ENCODE peak calls at places on chromosomes 1 and 21, in six cellular contexts. L is HepG2, B is A549, N is GM12878, G is SK-N-SH, T is K562. I is an unnamed sample.

GRCh38 chr1:41917835-41918449 is 780 bp downstream of the HIVEP3 start:
- DNase-seq in L (no peak), G (peak; percentile 73), T (no peak), N (no peak), B (peak; percentile 31), I (peak; percentile 29)

GRCh38 chr1:245797592-245798366 is 643.0 kb downstream of the KIF26B start:
- DNase-seq in B (peak; percentile 35), N (no peak), T (peak; percentile 71), L (peak; percentile 20), G (no peak), I (no peak)

GRCh38 chr1:15341634-15342375 is 67.9 kb upstream of the EFHD2 start:
- DNase-seq in T (no peak), B (peak; percentile 55), G (no peak), L (no peak), N (no peak), I (peak; percentile 85)

GRCh38 chr1:87182611-87183010 is 146.1 kb upstream of the LMO4 start:
- DNase-seq in N (no peak), G (no peak), B (no peak), L (no peak), T (no peak), I (no peak)

GRCh38 chr21:45455321-45456013 is 50.5 kb downstream of the COL18A1 start:
- DNase-seq in N (no peak), B (no peak), L (no peak), G (no peak), T (no peak), I (peak; percentile 22)

GRCh38 chr1:223022641-223023473 is 120.2 kb downstream of the TLR5 start:
- DNase-seq in T (no peak), L (no peak), N (no peak), G (peak; percentile 60), B (no peak), I (no peak)

GRCh38 chr1:197920345-197921117 is 3.4 kb downstream of the LHX9 start:
- DNase-seq in T (no peak), B (no peak), L (no peak), N (no peak), G (no peak), I (no peak)

GRCh38 chr1:203126151-203126865 is 1.2 kb upstream of the ADORA1 start:
- DNase-seq in B (no peak), N (no peak), T (no peak), L (no peak), G (no peak), I (peak; percentile 22)

GRCh38 chr1:234978397-234979291 is 150.0 kb downstream of the TOMM20 start:
- DNase-seq in N (peak; percentile 94), T (peak; percentile 60), L (peak; percentile 96), B (peak; percentile 91), G (peak; percentile 60), I (peak; percentile 93)

GRCh38 chr1:39047374-39048229 is 21.5 kb downstream of the NDUFS5 start:
- DNase-seq in G (no peak), L (peak; percentile 39), T (peak; percentile 66), N (peak; percentile 30), B (peak; percentile 53), I (peak; percentile 87)

GRCh38 chr1:35255276-35255675 is 13.2 kb upstream of the ZMYM4 start:
- DNase-seq in L (no peak), B (no peak), N (no peak), G (no peak), T (no peak), I (no peak)

GRCh38 chr1:198560093-198560638 is 19.7 kb upstream of the ATP6V1G3 start:
- DNase-seq in T (peak; percentile 11), L (no peak), G (no peak), N (no peak), B (no peak), I (no peak)

GRCh38 chr21:25895565-25896205 is 160.9 kb downstream of the GABPA start:
- DNase-seq in L (no peak), G (peak; percentile 43), N (no peak), B (no peak), T (peak; percentile 21), I (peak; percentile 45)

GRCh38 chr1:203217139-203217621 is 12.3 kb downstream of the CHIT1 start:
- DNase-seq in N (no peak), L (no peak), G (no peak), B (no peak), T (no peak), I (no peak)

GRCh38 chr1:59500970-59501742 is 204.3 kb downstream of the FGGY start:
- DNase-seq in B (no peak), N (no peak), L (no peak), T (no peak), G (no peak), I (no peak)

GRCh38 chr1:209409786-209410185 is 173.7 kb upstream of the CAMK1G start:
- DNase-seq in B (peak; percentile 88), L (no peak), G (no peak), N (no peak), T (no peak), I (peak; percentile 95)

GRCh38 chr1:41355356-41355755 is 5.9 kb upstream of the FOXO6 start:
- DNase-seq in B (no peak), G (no peak), N (no peak), T (no peak), L (no peak), I (no peak)

GRCh38 chr1:54153548-54154439 is 994 bp upstream of the CDCP2 start:
- DNase-seq in L (peak; percentile 68), G (no peak), T (no peak), B (no peak), N (no peak), I (peak; percentile 65)

GRCh38 chr1:235996048-235996785 is 68.7 kb downstream of the NID1 start:
- DNase-seq in L (no peak), G (no peak), T (no peak), B (no peak), N (no peak), I (no peak)

GRCh38 chr1:19646366-19646765 is 2.3 kb downstream of the NBL1 start:
- DNase-seq in L (no peak), T (no peak), G (no peak), N (no peak), B (peak; percentile 31), I (no peak)

GRCh38 chr1:173420330-173420806 is 56.8 kb upstream of the PRDX6 start:
- DNase-seq in N (no peak), B (peak; percentile 81), T (peak; percentile 67), G (peak; percentile 55), L (peak; percentile 64), I (peak; percentile 83)

GRCh38 chr1:156692409-156692957 is 12.9 kb downstream of the CRABP2 start:
- DNase-seq in G (peak; percentile 78), N (no peak), T (no peak), L (no peak), B (no peak), I (no peak)

GRCh38 chr1:201675143-201675542 is 136.2 kb downstream of the NAV1 start:
- DNase-seq in N (no peak), T (no peak), G (no peak), L (no peak), B (no peak), I (no peak)

GRCh38 chr1:111515291-111516007 is 12.0 kb upstream of the ADORA3 start:
- DNase-seq in B (no peak), N (no peak), L (no peak), T (no peak), G (peak; percentile 39), I (peak; percentile 54)

GRCh38 chr1:17187065-17187464 is 17.9 kb upstream of the PADI1 start:
- DNase-seq in T (no peak), B (no peak), L (no peak), N (no peak), G (no peak), I (no peak)

GRCh38 chr1:99858285-99858684 is 8.1 kb downstream of the AGL start:
- DNase-seq in N (no peak), T (no peak), B (no peak), G (no peak), L (no peak), I (no peak)

GRCh38 chr21:17777321-17777720 is 41.8 kb downstream of the C21orf91 start:
- DNase-seq in T (no peak), B (no peak), L (no peak), G (no peak), N (no peak), I (no peak)

GRCh38 chr1:158113759-158114127 is 67.0 kb upstream of the CD1D start:
- DNase-seq in G (no peak), T (no peak), B (no peak), L (no peak), N (no peak), I (no peak)

GRCh38 chr1:158115126-158115525 is 65.6 kb upstream of the CD1D start:
- DNase-seq in L (no peak), B (no peak), T (no peak), G (no peak), N (no peak), I (no peak)

GRCh38 chr1:158116768-158117167 is 63.9 kb upstream of the CD1D start:
- DNase-seq in G (no peak), B (no peak), L (no peak), T (peak; percentile 42), N (no peak), I (no peak)

GRCh38 chr1:158116311-158116710 is 64.4 kb upstream of the CD1D start:
- DNase-seq in G (no peak), B (no peak), T (no peak), N (no peak), L (no peak), I (no peak)

DNA sequence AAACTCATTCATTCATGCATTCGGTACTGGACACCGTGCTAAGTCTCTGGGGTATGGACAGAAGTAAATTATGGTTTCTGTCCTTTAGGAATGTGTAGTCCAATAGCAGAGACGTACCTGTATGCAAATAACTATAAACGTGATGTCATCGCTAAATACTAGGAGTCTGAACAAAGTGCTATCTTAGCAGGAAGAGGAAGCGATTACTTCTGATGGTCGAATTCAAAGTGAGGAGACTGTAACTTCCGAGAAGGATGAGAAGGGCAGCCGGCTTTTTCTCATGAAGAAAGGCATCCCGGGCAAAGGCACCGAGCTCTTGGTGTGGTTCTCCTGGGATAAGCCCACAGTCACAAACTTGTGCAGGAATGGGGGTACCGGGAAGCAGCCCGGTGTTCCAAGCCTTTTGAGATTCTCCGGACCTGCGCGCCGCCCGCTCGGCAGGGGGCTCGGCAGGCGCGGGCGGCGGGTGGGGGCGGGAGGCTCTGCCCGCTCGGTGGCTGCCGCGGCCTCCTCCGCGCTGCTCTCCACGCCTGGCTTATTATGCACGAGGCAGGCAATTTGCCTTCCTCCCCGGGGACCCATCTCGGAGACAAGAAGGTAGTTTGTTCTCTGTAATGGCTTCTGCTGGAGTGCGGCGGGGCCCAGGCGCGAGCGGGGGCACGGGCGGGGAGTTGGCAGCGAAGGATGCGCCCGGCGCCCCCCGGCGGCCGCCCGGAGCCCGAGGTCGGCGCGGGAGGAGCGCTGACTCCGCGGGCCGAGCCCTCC is 67.5 kb upstream of the CD1D start:
- DNase-seq in N (no peak), L (no peak), G (peak; percentile 59), B (peak; percentile 31), T (no peak), I (peak; percentile 15)
- TF ChIP-seq SMC3 in N (no peak), L (no peak), G (peak; percentile 40), B (peak; percentile 89), T (no peak), I (peak; percentile 57)

GRCh38 chr1:63724375-63724774 is 49.4 kb upstream of the ROR1 start:
- DNase-seq in B (no peak), T (no peak), G (no peak), L (no peak), N (no peak), I (no peak)
- TF ChIP-seq SMC3 in B (no peak), T (no peak), G (no peak), L (no peak), N (no peak), I (no peak)

GRCh38 chr1:109659997-109660755 is 4.3 kb downstream of the GSTM4 start:
- DNase-seq in T (no peak), N (no peak), B (no peak), G (no peak), L (peak; percentile 30), I (peak; percentile 43)
- TF ChIP-seq SMC3 in T (no peak), N (no peak), B (no peak), G (no peak), L (no peak), I (no peak)

GRCh38 chr21:40819262-40819661 is 27.7 kb downstream of the DSCAM start:
- DNase-seq in G (no peak), T (no peak), N (no peak), B (no peak), L (no peak), I (no peak)
- TF ChIP-seq SMC3 in G (no peak), T (no peak), N (no peak), B (no peak), L (no peak), I (no peak)

I was measured in IMR-90.